ENCODE peak calls at places on chromosomes 5 and 9, in six cellular contexts. K is RWPE1; N is ovary; D is GM13976; R is WTC11; I is activated CD4-positive, alpha-beta T cell treated with anti-CD3 and anti-CD28 coated beads, Interleukin-2, amount 50 U/mL, for 1 hour. F is an unnamed sample.

GRCh38 chr9:127662617-127663016 is 44.2 kb upstream of the CFAP157 start:
- DNase-seq in N (no peak), D (no peak), K (no peak), I (no peak), R (no peak), F (no peak)

GRCh38 chr5:132671000-132671399 is 2.8 kb upstream of the IL4 start:
- DNase-seq in I (no peak), K (no peak), N (no peak), D (no peak), R (no peak), F (no peak)

GRCh38 chr5:171484460-171484899 is 65.0 kb downstream of the FGF18 start:
- DNase-seq in R (peak), I (peak), D (peak), K (peak), N (peak), F (peak)

GRCh38 chr5:82365744-82366228 is 87.6 kb upstream of the RPS23 start:
- DNase-seq in D (no peak), I (no peak), K (peak), N (no peak), R (no peak), F (no peak)

GRCh38 chr9:108271646-108272349 is 584.0 kb downstream of the ACTL7B start:
- DNase-seq in D (no peak), K (peak), I (no peak), R (no peak), N (peak), F (no peak)

GRCh38 chr5:123754903-123755302 is 242.9 kb downstream of the CSNK1G3 start:
- DNase-seq in R (no peak), N (no peak), I (no peak), K (no peak), D (no peak), F (no peak)

GRCh38 chr5:172235827-172236749 is 42.1 kb downstream of the EFCAB9 start:
- DNase-seq in I (no peak), K (no peak), R (no peak), N (no peak), D (no peak), F (no peak)

GRCh38 chr5:9468070-9468388 is 77.8 kb downstream of the SEMA5A start:
- DNase-seq in K (peak), I (no peak), R (no peak), D (no peak), N (no peak), F (no peak)

GRCh38 chr5:135038202-135038828 is 4.3 kb upstream of the PITX1 start:
- DNase-seq in K (no peak), R (no peak), I (no peak), N (no peak), D (no peak), F (no peak)

GRCh38 chr5:24094081-24094480 is 550.7 kb downstream of the CDH10 start:
- DNase-seq in K (no peak), I (no peak), D (no peak), N (no peak), R (no peak), F (no peak)

GRCh38 chr5:157175071-157175612 is 5.5 kb upstream of the ITK start:
- DNase-seq in N (no peak), I (no peak), D (no peak), R (no peak), K (no peak), F (no peak)

GRCh38 chr9:77770340-77770739 is 122.2 kb upstream of the GNA14 start:
- DNase-seq in I (no peak), N (no peak), K (no peak), D (no peak), R (no peak), F (no peak)

GRCh38 chr9:118395415-118395814 is 691.2 kb downstream of the TLR4 start:
- DNase-seq in I (no peak), N (no peak), D (no peak), K (no peak), R (no peak), F (no peak)

GRCh38 chr5:67648201-67648671 is 451.6 kb upstream of the CD180 start:
- DNase-seq in N (peak), R (no peak), I (no peak), D (no peak), K (no peak), F (peak)

GRCh38 chr9:76321185-76321828 is 72.9 kb downstream of the RFK start:
- DNase-seq in R (no peak), I (no peak), K (peak), N (no peak), D (no peak), F (no peak)